ENCODE peak calls at places on chromosomes 6 and 20, in nine cellular contexts. K is MCF 10A, N is lung, R is Calu3, U is neural crest cell, T is fibroblast of lung, O is transverse colon, I is psoas muscle, Z is mucosa of descending colon. D is an unnamed sample.

GRCh38 chr6:125546827-125547226 is 202.6 kb upstream of the HEY2 start:
- DNase-seq in K (peak; percentile 22), N (no peak), R (no peak), U (no peak), T (peak; percentile 20), O (no peak), I (no peak), Z (no peak), D (no peak)

GRCh38 chr6:134678436-134678889 is 271.4 kb downstream of the ALDH8A1 start:
- DNase-seq in K (peak; percentile 90), N (no peak), R (peak; percentile 7), U (no peak), T (peak; percentile 84), O (peak; percentile 86), I (no peak), Z (peak; percentile 79), D (no peak)

GRCh38 chr6:166624275-166624674 is 2.8 kb downstream of the RPS6KA2 start:
- DNase-seq in K (peak; percentile 88), N (peak; percentile 79), R (no peak), U (no peak), T (peak; percentile 94), O (no peak), I (no peak), Z (peak; percentile 16), D (no peak)

GRCh38 chr6:83927470-83927869 is 68.0 kb downstream of the CYB5R4 start:
- DNase-seq in K (no peak), N (no peak), R (no peak), U (no peak), T (no peak), O (no peak), I (no peak), Z (no peak), D (no peak)

GRCh38 chr6:90003069-90003800 is 109.0 kb downstream of the GJA10 start:
- DNase-seq in K (peak; percentile 77), N (no peak), R (peak; percentile 44), U (no peak), T (no peak), O (peak; percentile 12), I (no peak), Z (no peak), D (no peak)

GRCh38 chr20:3927486-3928291 is 38.5 kb downstream of the PANK2 start:
- DNase-seq in K (peak; percentile 77), N (peak; percentile 55), R (no peak), U (no peak), T (peak; percentile 78), O (no peak), I (no peak), Z (no peak), D (no peak)

GRCh38 chr20:57664476-57664875 is 44.2 kb upstream of the ZBP1 start:
- DNase-seq in K (no peak), N (no peak), R (no peak), U (no peak), T (no peak), O (peak; percentile 3), I (peak; percentile 20), Z (no peak), D (no peak)

GRCh38 chr6:15714658-15715057 is 51.8 kb upstream of the DTNBP1 start:
- DNase-seq in K (no peak), N (no peak), R (no peak), U (no peak), T (no peak), O (no peak), I (no peak), Z (no peak), D (no peak)

GRCh38 chr6:144064402-144064830 is 31.0 kb downstream of the SF3B5 start:
- DNase-seq in K (no peak), N (peak; percentile 42), R (peak; percentile 7), U (peak; percentile 23), T (no peak), O (peak; percentile 51), I (peak; percentile 58), Z (peak; percentile 72), D (peak; percentile 89)

GRCh38 chr6:159041181-159041580 is 3.6 kb downstream of the TAGAP start:
- DNase-seq in K (no peak), N (no peak), R (no peak), U (no peak), T (no peak), O (no peak), I (no peak), Z (no peak), D (no peak)

DNA sequence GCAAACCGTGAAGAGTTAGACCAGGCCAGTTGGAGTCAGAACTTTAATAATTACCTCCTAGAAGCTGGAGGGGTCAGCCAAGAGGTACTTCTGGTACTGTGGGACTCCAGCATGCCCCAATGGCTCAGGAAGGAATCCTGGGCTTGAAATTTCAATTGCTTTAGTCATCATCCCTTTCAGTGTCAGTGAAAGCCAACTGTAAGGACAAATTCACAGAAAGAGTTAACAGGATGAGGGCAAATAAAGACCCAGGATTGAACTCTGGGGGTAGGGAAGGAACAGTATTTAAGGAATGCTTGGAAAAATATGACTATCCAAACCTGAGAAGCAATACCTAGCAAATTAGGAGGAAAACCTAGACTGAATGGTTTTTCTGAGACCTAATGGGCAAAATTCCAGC is 735.1 kb upstream of the MARCKS start:
- DNase-seq in K (peak; percentile 85), N (no peak), R (peak; percentile 44), U (no peak), T (peak; percentile 76), O (no peak), I (no peak), Z (no peak), D (no peak)
- TF ChIP-seq CTCF in K (peak; percentile 12), N (no peak), R (no peak), U (peak; percentile 19), T (no peak), O (no peak), I (no peak), Z (no peak), D (no peak)

DNA sequence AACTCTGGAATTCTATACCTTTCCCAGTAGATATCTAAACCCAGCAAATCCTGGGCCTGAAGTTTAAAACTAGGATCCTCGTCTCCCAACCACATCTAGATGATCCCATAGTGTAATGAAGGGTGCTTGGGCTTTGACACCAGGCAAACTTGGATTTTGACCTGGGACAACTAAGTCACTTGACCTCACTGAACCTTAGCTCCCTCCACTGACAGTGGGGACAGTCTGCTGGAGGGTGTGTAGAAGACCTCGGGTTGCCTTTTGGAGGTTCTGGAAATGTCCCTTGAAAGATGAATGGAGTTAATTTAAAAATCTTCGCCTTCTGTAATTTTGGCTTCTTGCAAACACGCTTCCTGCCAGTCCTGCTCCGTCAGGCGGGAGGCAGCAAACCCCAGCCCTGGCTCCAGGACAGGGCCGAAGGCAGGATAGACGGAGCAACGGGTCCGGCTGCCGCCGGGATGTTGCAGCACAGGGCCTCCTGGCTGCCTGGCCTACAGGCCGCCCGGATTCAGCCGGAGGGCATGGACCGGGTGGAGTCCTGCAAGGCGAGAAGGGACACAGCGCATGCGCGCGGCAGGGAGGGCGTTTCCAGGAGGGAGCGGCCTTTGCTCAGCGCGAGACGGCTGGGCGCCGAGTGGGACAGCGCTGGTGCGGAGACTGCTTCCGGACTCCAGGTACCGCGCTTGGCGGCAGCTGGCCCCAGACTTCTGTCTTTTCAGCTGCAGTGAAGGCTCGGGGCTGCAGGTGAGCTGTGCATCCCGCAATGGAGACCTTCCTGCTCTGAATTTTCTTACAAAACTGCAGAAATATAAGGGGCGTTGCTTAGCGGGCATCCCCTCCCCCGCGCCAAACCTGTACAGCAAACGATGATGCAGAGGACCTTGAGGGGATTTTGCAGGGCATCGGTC is at the start of gene TMEM14A:
- DNase-seq in K (peak; percentile 94), N (peak; percentile 96), R (peak; percentile 96), U (peak; percentile 95), T (peak; percentile 91), O (peak; percentile 98), I (peak; percentile 96), Z (peak; percentile 99), D (peak; percentile 93)
- TF ChIP-seq CTCF in K (no peak), N (no peak), R (no peak), U (peak; percentile 29), T (no peak), O (no peak), I (no peak), Z (no peak), D (no peak)

GRCh38 chr6:170178266-170178560 is 112.7 kb downstream of the DLL1 start:
- DNase-seq in K (no peak), N (no peak), R (no peak), U (no peak), T (no peak), O (no peak), I (no peak), Z (no peak), D (no peak)

GRCh38 chr6:170180671-170181337 is 110.1 kb downstream of the DLL1 start:
- DNase-seq in K (no peak), N (no peak), R (no peak), U (no peak), T (no peak), O (no peak), I (no peak), Z (no peak), D (no peak)

GRCh38 chr6:170177383-170178265 is 113.3 kb downstream of the DLL1 start:
- DNase-seq in K (no peak), N (no peak), R (no peak), U (no peak), T (no peak), O (no peak), I (no peak), Z (no peak), D (peak; percentile 12)

GRCh38 chr6:170179925-170180324 is 111.0 kb downstream of the DLL1 start:
- DNase-seq in K (no peak), N (no peak), R (no peak), U (no peak), T (no peak), O (no peak), I (no peak), Z (no peak), D (no peak)

GRCh38 chr6:170178561-170179477 is 112.1 kb downstream of the DLL1 start:
- DNase-seq in K (peak; percentile 97), N (peak; percentile 51), R (peak; percentile 26), U (no peak), T (peak; percentile 80), O (peak; percentile 51), I (peak; percentile 80), Z (peak; percentile 52), D (no peak)
- TF ChIP-seq CTCF in K (no peak), N (no peak), R (no peak), U (no peak), T (no peak), O (no peak), I (no peak), Z (no peak), D (no peak)

GRCh38 chr20:58892126-58892931 is 39.8 kb downstream of the GNAS start:
- DNase-seq in K (peak; percentile 55), N (peak; percentile 67), R (peak; percentile 87), U (peak; percentile 56), T (peak; percentile 60), O (peak; percentile 80), I (peak; percentile 85), Z (peak; percentile 82), D (peak; percentile 90)
- TF ChIP-seq CTCF in K (no peak), N (no peak), R (no peak), U (no peak), T (no peak), O (no peak), I (no peak), Z (no peak), D (no peak)